ENCODE peak calls at places on chromosomes 5 and 9, in ten cellular contexts. H is CD8-positive, alpha-beta T cell; A is heart right ventricle; X is aorta; B is T-helper 17 cell; V is spleen; U is body of pancreas; Z is AG04450; Q is HCT116; N is mammary epithelial cell. K is an unnamed sample. For H3K9me3, the result is how much of the 10 kb centered on the place peaks cover.

GRCh38 chr9:120043448-120043847 is 536.5 kb downstream of the CDK5RAP2 start:
- DNase-seq in H (no peak), A (no peak), X (no peak), B (no peak), V (no peak), U (no peak), Z (no peak), Q (no peak), N (peak), K (no peak)

GRCh38 chr5:154168395-154168794 is 22.1 kb upstream of the GALNT10 start:
- DNase-seq in H (no peak), A (no peak), X (no peak), B (no peak), V (no peak), U (no peak), Z (no peak), Q (no peak), N (no peak), K (peak)

GRCh38 chr9:106286249-106286648 is 576.7 kb upstream of the ZNF462 start:
- DNase-seq in H (no peak), A (no peak), X (no peak), B (no peak), V (no peak), U (no peak), Z (no peak), Q (no peak), N (peak), K (peak)

GRCh38 chr5:165457854-165458481 is 1952.5 kb downstream of the MAT2B start:
- DNase-seq in H (no peak), A (no peak), X (no peak), B (no peak), V (no peak), U (peak), Z (peak), Q (no peak), N (peak), K (no peak)

GRCh38 chr5:75405296-75405695 is 68.3 kb downstream of the HMGCR start:
- DNase-seq in H (no peak), A (no peak), X (no peak), B (no peak), V (no peak), U (no peak), Z (no peak), Q (peak), N (peak), K (no peak)

GRCh38 chr5:59133801-59134261 is 551.0 kb downstream of the RAB3C start:
- DNase-seq in H (no peak), A (no peak), X (no peak), B (no peak), V (no peak), U (no peak), Z (peak), Q (no peak), N (peak), K (no peak)

GRCh38 chr5:82885657-82886389 is 191.4 kb downstream of the TMEM167A start:
- DNase-seq in H (no peak), A (no peak), X (no peak), B (no peak), V (no peak), U (no peak), Z (no peak), Q (no peak), N (peak), K (no peak)

GRCh38 chr9:115891929-115892328 is 261.7 kb upstream of the PAPPA start:
- DNase-seq in H (no peak), A (no peak), X (no peak), B (no peak), V (no peak), U (no peak), Z (peak), Q (no peak), N (peak), K (no peak)

GRCh38 chr5:109546461-109546860 is 136.7 kb upstream of the PJA2 start:
- DNase-seq in H (no peak), A (no peak), X (no peak), B (no peak), V (no peak), U (no peak), Z (no peak), Q (no peak), N (no peak), K (no peak)

GRCh38 chr9:129624168-129624759 is 1.7 kb upstream of the NTMT1 start:
- DNase-seq in H (peak), A (peak), X (peak), B (peak), V (no peak), U (peak), Z (no peak), Q (peak), N (no peak), K (peak)

GRCh38 chr5:151742870-151743294 is 15.5 kb downstream of the ATOX1 start:
- DNase-seq in H (no peak), A (peak), X (peak), B (no peak), V (no peak), U (no peak), Z (peak), Q (peak), N (peak), K (peak)

GRCh38 chr5:158858011-158858410 is 241.7 kb downstream of the EBF1 start:
- DNase-seq in H (no peak), A (no peak), X (no peak), B (no peak), V (no peak), U (no peak), Z (no peak), Q (no peak), N (no peak), K (no peak)

GRCh38 chr5:159021360-159022177 is 78.1 kb downstream of the EBF1 start:
- DNase-seq in H (no peak), A (no peak), X (no peak), B (no peak), V (no peak), U (no peak), Z (no peak), Q (no peak), N (no peak), K (no peak)

GRCh38 chr5:123785160-123786001 is 273.4 kb downstream of the CSNK1G3 start:
- DNase-seq in H (no peak), A (no peak), X (no peak), B (no peak), V (no peak), U (peak), Z (peak), Q (no peak), N (peak), K (no peak)

GRCh38 chr9:132185164-132186009 is 23.5 kb downstream of the NTNG2 start:
- DNase-seq in H (no peak), A (no peak), X (no peak), B (no peak), V (no peak), U (no peak), Z (no peak), Q (no peak), N (no peak), K (no peak)

GRCh38 chr5:68920888-68921287 is 172.9 kb upstream of the SLC30A5 start:
- DNase-seq in H (no peak), A (no peak), X (no peak), B (no peak), V (no peak), U (no peak), Z (no peak), Q (no peak), N (no peak), K (no peak)
- H3K9me3 ChIP-seq in H (under half), A (under half), X (under half), B (under half), V (under half), U (under half), Z (under half), Q (under half), N (under half), K (under half)

GRCh38 chr9:21840647-21841046 is 38.2 kb downstream of the MTAP start:
- DNase-seq in H (no peak), A (no peak), X (no peak), B (no peak), V (no peak), U (no peak), Z (no peak), Q (no peak), N (no peak), K (no peak)
- H3K9me3 ChIP-seq in H (under half), A (under half), X (under half), B (under half), V (under half), U (under half), Z (under half), Q (under half), N (under half), K (under half)

GRCh38 chr9:96741771-96742170 is 36.1 kb downstream of the ZNF510 start:
- DNase-seq in H (no peak), A (no peak), X (no peak), B (no peak), V (no peak), U (no peak), Z (no peak), Q (no peak), N (no peak), K (no peak)
- H3K9me3 ChIP-seq in H (under half), A (under half), X (under half), B (under half), V (half or more), U (under half), Z (under half), Q (under half), N (under half), K (under half)

DNA sequence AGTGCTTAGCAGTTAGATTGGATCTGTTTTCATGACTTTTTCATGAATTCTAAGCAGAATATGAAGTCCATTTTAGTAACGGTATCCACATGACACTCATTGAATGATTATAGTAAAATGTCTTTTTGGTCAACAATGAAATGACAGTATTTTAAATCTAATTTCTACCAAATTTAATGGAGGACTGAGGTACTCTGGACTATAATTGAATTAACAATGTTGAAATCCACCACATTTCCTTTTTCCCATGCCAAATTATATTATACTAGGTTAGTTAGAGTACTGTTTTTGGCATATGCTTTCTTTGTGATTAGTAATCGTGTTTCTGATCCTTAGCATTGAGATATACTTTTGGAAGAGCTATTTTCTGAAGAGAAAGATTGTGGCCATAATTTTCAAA is 40.6 kb downstream of the CDC42SE2 start:
- DNase-seq in H (no peak), A (no peak), X (no peak), B (no peak), V (no peak), U (no peak), Z (no peak), Q (no peak), N (no peak), K (no peak)
- H3K9me3 ChIP-seq in H (under half), A (under half), X (under half), B (under half), V (under half), U (under half), Z (under half), Q (under half), N (under half), K (under half)

K was measured in adrenal gland.